ENCODE peak calls at places on chromosomes 1 and 21, in four cellular contexts. J is K562, X is transverse colon, P is suprapubic skin. M is an unnamed sample.

GRCh38 chr1:226542623-226543103 is 5.9 kb upstream of the STUM start:
- DNase-seq in X (peak; percentile 57), P (no peak), J (no peak), M (no peak)

GRCh38 chr1:93614550-93615200 is 67.0 kb downstream of the BCAR3 start:
- DNase-seq in X (peak; percentile 70), J (no peak), P (no peak), M (no peak)

GRCh38 chr21:39788383-39788782 is 43.4 kb downstream of the IGSF5 start:
- DNase-seq in P (peak; percentile 66), X (peak; percentile 49), J (peak; percentile 68), M (peak; percentile 94)

GRCh38 chr1:29239142-29239541 is 2.8 kb downstream of the PTPRU start:
- DNase-seq in X (no peak), J (no peak), P (no peak), M (peak; percentile 77)

GRCh38 chr1:2643414-2644077 is 10.7 kb upstream of the MMEL1 start:
- DNase-seq in J (no peak), X (no peak), P (peak; percentile 64), M (no peak)

GRCh38 chr1:111570781-111571181 is 48.8 kb upstream of the RAP1A start:
- DNase-seq in P (no peak), J (peak; percentile 70), X (peak; percentile 14), M (no peak)

GRCh38 chr21:34196996-34197395 is 123.6 kb downstream of the MRPS6 start:
- DNase-seq in P (no peak), J (no peak), X (no peak), M (no peak)

GRCh38 chr1:170791941-170792340 is 128.0 kb downstream of the PRRX1 start:
- DNase-seq in X (no peak), J (no peak), P (no peak), M (no peak)

GRCh38 chr1:244796719-244797406 is 38.6 kb upstream of the COX20 start:
- DNase-seq in J (peak; percentile 80), X (peak; percentile 69), P (peak; percentile 75), M (peak; percentile 64)

GRCh38 chr1:42733415-42734200 is 6.4 kb downstream of the CLDN19 start:
- DNase-seq in X (no peak), P (peak; percentile 40), J (no peak), M (no peak)

GRCh38 chr21:16587671-16588379 is 858.0 kb downstream of the USP25 start:
- DNase-seq in X (no peak), P (peak; percentile 69), J (no peak), M (peak; percentile 25)

GRCh38 chr1:100400332-100400933 is 48.1 kb downstream of the CDC14A start:
- DNase-seq in J (peak; percentile 63), X (peak; percentile 43), P (no peak), M (no peak)

GRCh38 chr21:38956791-38957571 is 151.3 kb downstream of the ETS2 start:
- DNase-seq in X (peak; percentile 46), P (no peak), J (peak; percentile 23), M (no peak)

GRCh38 chr21:15066231-15066577 is 1.4 kb upstream of the NRIP1 start:
- DNase-seq in P (no peak), J (no peak), X (no peak), M (no peak)

GRCh38 chr1:221025391-221026355 is 146.4 kb downstream of the HLX start:
- DNase-seq in P (no peak), J (no peak), X (no peak), M (no peak)

GRCh38 chr1:43009274-43009673 is 50.6 kb upstream of the SLC2A1 start:
- DNase-seq in X (no peak), J (peak; percentile 53), P (no peak), M (no peak)

GRCh38 chr1:51240096-51240495 is 4.0 kb downstream of the RNF11 start:
- DNase-seq in P (no peak), J (no peak), X (peak; percentile 56), M (no peak)

GRCh38 chr1:76160225-76160624 is 85.7 kb downstream of the ST6GALNAC3 start:
- DNase-seq in X (no peak), J (no peak), P (no peak), M (no peak)

GRCh38 chr1:93384656-93385055 is 38.9 kb downstream of the DR1 start:
- DNase-seq in J (no peak), X (no peak), P (no peak), M (no peak)

GRCh38 chr1:101025283-101025679 is 303 bp downstream of the DPH5 start:
- DNase-seq in X (peak; percentile 11), P (no peak), J (peak; percentile 35), M (no peak)

DNA sequence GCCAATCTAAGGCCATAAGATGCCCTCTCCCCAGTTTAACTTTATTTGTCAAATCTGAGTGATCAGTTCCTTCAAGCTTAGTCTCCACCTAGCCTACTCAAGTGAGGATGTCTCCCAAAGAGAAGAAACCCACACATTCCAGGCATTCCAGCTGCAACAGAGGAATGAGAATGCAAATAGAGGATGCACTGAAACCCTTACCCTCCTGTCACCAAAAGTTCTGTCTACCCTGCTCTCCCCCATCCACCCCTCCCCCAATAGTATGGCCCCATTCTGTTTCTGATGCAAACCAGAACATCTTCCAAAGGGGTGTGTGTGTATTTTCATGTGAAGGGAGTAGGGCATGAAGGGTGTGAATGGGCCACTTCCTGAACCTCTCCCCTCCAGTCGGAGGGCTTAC is 3.0 kb downstream of the DUSP23 start:
- DNase-seq in X (no peak), P (no peak), J (no peak), M (no peak)
- TF ChIP-seq POLR2AphosphoS5 in X (no peak), P (no peak), J (no peak), M (no peak)

DNA sequence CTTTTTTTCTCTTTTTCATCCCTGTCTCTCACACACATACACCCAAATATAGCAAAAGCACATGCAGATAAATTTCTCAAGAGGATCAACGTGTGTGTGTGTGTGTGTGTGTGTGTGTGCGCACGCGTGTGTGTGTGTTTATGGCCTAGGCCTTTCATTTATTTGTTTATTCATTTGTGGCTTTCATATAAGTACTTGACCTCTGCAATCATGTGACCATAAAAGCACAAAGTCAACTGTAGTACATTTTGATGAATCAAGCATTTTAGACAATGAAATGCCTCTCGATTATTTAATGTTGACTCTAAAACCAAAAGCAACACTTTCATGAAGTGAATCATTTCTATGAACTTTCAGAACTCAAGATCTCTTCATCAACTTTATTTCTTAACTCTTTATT is 194.1 kb upstream of the ADGRL2 start:
- DNase-seq in J (no peak), P (no peak), X (no peak), M (no peak)
- H3K27ac ChIP-seq in J (no peak overlapping the region), P (no peak overlapping the region), X (no peak overlapping the region), M (no peak overlapping the region)

GRCh38 chr1:39395357-39395831 is 96.0 kb upstream of the BMP8A start:
- DNase-seq in X (no peak), P (no peak), J (peak; percentile 41), M (no peak)
- H3K4me1 ChIP-seq in X (peaks cover 34% of the 10 kb centered on the region), P (peaks cover 62% of the 10 kb centered on the region), J (peaks cover 72% of the 10 kb centered on the region), M (peaks cover 3% of the 10 kb centered on the region)

GRCh38 chr1:31581821-31582810 is 5.8 kb downstream of the TINAGL1 start:
- DNase-seq in J (no peak), P (no peak), X (no peak), M (no peak)

GRCh38 chr1:31580891-31581603 is 4.7 kb downstream of the TINAGL1 start:
- DNase-seq in P (no peak), J (no peak), X (no peak), M (no peak)

GRCh38 chr1:31579374-31579773 is 3.1 kb downstream of the TINAGL1 start:
- DNase-seq in X (no peak), P (no peak), J (no peak), M (no peak)

GRCh38 chr1:31577515-31578191 is 1.3 kb downstream of the TINAGL1 start:
- DNase-seq in J (no peak), X (no peak), P (no peak), M (no peak)

DNA sequence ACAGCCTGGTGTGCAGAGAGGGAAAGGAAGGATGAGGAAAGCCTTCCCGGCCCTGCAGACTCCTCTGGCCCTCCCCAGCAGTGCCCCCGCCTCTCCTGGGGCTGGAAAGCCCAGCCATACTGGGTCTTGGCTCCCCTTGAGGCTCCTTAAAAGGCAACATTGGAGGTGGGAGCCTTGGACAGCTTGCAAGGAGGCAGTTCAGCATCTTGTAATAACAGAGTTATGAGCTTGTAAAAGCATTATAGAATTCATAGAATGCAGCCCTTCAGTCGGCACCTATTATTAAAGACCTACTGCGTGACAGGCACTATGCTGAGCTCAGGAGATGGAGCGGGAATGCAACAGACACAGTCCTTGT is 4.2 kb downstream of the TINAGL1 start:
- DNase-seq in J (no peak), P (no peak), X (no peak), M (no peak)
- TF ChIP-seq POLR2AphosphoS5 in J (no peak), P (no peak), X (peak; percentile 26), M (no peak)

DNA sequence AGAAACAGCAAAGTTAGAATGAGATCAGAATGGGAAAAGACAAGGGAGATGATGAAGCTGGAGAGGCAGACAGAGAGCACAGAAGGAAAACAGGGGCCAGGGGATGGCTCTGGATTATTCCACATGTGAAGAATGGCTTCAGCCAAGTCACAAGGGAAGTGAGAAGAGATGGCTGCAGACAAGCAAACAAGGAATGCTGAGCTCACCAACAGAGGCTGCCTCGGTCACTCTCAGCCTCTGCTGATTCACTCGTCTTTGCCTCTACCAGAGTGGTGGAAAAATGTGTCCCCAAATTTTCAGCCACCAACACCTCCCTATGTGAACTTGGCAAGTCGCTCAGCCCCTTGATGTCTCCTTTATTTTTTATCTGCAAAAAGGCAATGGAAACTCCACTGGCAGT is 46.7 kb downstream of the TRABD2B start:
- DNase-seq in J (no peak), P (no peak), X (no peak), M (no peak)
- H3K27ac ChIP-seq in J (no peak overlapping the region), P (no peak overlapping the region), X (no peak overlapping the region), M (no peak overlapping the region)

DNA sequence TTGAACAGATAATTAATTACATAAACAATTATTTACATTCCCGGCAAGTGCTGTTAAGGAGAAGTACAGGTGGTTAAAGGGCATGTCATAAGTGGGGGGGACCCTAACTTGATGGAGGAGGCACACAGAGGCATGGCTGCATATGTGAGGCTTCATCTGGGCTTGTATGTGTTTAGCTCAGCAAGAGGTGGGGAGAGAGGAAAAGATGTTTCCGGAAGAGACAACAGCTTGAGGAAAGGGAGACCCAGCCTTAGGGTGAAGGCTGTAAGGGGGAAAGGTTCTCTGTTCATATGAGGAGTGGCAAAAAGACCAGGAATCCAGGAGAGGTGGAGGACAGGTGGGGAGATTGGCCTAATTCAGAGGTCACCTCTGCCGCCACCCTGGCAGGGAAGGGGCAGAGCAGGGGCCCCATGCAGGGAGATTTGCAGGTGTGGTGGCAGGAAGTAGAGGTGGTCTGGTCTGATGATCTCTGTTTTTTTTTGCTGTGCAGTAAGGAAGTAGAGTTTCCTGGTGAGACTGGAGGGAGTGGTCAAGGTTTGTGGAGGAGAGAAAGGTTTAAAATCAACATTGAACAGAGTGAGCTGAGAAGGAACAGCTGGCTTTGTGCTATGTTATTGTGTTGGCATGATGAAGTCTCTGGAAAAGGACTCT is 9.0 kb downstream of the TRAF5 start:
- DNase-seq in J (no peak), P (no peak), X (peak; percentile 52), M (no peak)
- H3K4me1 ChIP-seq in J (peaks cover 17% of the 10 kb centered on the region), P (peaks cover 13% of the 10 kb centered on the region), X (peaks cover 62% of the 10 kb centered on the region), M (no peaks in the 10 kb centered on the region)

GRCh38 chr1:150967936-150968335 is 6.7 kb downstream of the CERS2 start:
- DNase-seq in X (no peak), J (no peak), P (no peak), M (no peak)
- TF ChIP-seq POLR2AphosphoS5 in X (no peak), J (no peak), P (no peak), M (no peak)

GRCh38 chr1:20624709-20625108 is 8.5 kb upstream of the PINK1 start:
- DNase-seq in X (no peak), J (no peak), P (no peak), M (no peak)
- H3K27ac ChIP-seq in X (no peak overlapping the region), J (no peak overlapping the region), P (no peak overlapping the region), M (no peak overlapping the region)

M was measured in breast epithelium.